ENCODE peak calls at places on chromosome 1, in five cellular contexts. H is HFF-Myc, V is brain microvascular endothelial cell, G is sigmoid colon, X is lung. S is an unnamed sample.

GRCh38 chr1:113391643-113392271 is 1.4 kb downstream of the MAGI3 start:
- DNase-seq in H (no peak), V (no peak), G (no peak), X (no peak), S (no peak)

GRCh38 chr1:119133987-119134386 is 6.5 kb downstream of the WARS2 start:
- DNase-seq in H (no peak), V (peak), G (no peak), X (no peak), S (no peak)

GRCh38 chr1:47533176-47534039 is 95.6 kb downstream of the FOXD2 start:
- DNase-seq in H (peak), V (peak), G (peak), X (no peak), S (peak)

GRCh38 chr1:206420471-206420870 is 49.8 kb upstream of the IKBKE start:
- DNase-seq in H (no peak), V (no peak), G (no peak), X (no peak), S (no peak)

GRCh38 chr1:109248797-109249629 is at the start of gene CELSR2:
- DNase-seq in H (no peak), V (peak), G (peak), X (peak), S (peak)

GRCh38 chr1:45569962-45570581 is 13.8 kb upstream of the NASP start:
- DNase-seq in H (peak), V (peak), G (peak), X (peak), S (peak)

GRCh38 chr1:12309783-12310742 is 80.2 kb downstream of the VPS13D start:
- DNase-seq in H (no peak), V (peak), G (peak), X (peak), S (no peak)

GRCh38 chr1:110348050-110348449 is 8.9 kb downstream of the RBM15 start:
- DNase-seq in H (no peak), V (no peak), G (no peak), X (no peak), S (no peak)

GRCh38 chr1:206557636-206558473 is 50.5 kb downstream of the RASSF5 start:
- DNase-seq in H (no peak), V (no peak), G (no peak), X (peak), S (no peak)

GRCh38 chr1:119714583-119714982 is 2.8 kb downstream of the PHGDH start:
- DNase-seq in H (no peak), V (no peak), G (no peak), X (no peak), S (no peak)

GRCh38 chr1:151610142-151610541 is 1.7 kb upstream of the SNX27 start:
- DNase-seq in H (no peak), V (no peak), G (no peak), X (no peak), S (no peak)

GRCh38 chr1:167661527-167662436 is 31.8 kb downstream of the RCSD1 start:
- DNase-seq in H (peak), V (peak), G (no peak), X (no peak), S (no peak)

GRCh38 chr1:221987860-221988520 is 246.1 kb upstream of the DUSP10 start:
- DNase-seq in H (peak), V (peak), G (no peak), X (no peak), S (no peak)

GRCh38 chr1:54284781-54285563 is 85.0 kb downstream of the MRPL37 start:
- DNase-seq in H (no peak), V (no peak), G (no peak), X (no peak), S (no peak)

GRCh38 chr1:77026126-77026525 is 158.8 kb downstream of the ST6GALNAC5 start:
- DNase-seq in H (no peak), V (no peak), G (no peak), X (no peak), S (no peak)

GRCh38 chr1:11414921-11415538 is 63.9 kb upstream of the DISP3 start:
- DNase-seq in H (no peak), V (no peak), G (no peak), X (no peak), S (no peak)

GRCh38 chr1:76237201-76237600 is 162.7 kb downstream of the ST6GALNAC3 start:
- DNase-seq in H (no peak), V (no peak), G (no peak), X (no peak), S (no peak)

GRCh38 chr1:221200464-221200863 is 321.2 kb downstream of the HLX start:
- DNase-seq in H (no peak), V (no peak), G (no peak), X (no peak), S (no peak)

GRCh38 chr1:152622803-152623202 is at the start of gene LCE3A:
- DNase-seq in H (no peak), V (no peak), G (no peak), X (no peak), S (no peak)

GRCh38 chr1:153658400-153659174 is at the start of gene SNAPIN:
- DNase-seq in H (peak), V (peak), G (peak), X (peak), S (peak)
- TF ChIP-seq CTCF in H (no peak), V (peak), G (no peak), X (no peak), S (no peak)

GRCh38 chr1:70963374-70963773 is 84.2 kb downstream of the PTGER3 start:
- DNase-seq in H (no peak), V (no peak), G (no peak), X (no peak), S (no peak)
- TF ChIP-seq CTCF in H (no peak), V (no peak), G (no peak), X (no peak), S (no peak)

DNA sequence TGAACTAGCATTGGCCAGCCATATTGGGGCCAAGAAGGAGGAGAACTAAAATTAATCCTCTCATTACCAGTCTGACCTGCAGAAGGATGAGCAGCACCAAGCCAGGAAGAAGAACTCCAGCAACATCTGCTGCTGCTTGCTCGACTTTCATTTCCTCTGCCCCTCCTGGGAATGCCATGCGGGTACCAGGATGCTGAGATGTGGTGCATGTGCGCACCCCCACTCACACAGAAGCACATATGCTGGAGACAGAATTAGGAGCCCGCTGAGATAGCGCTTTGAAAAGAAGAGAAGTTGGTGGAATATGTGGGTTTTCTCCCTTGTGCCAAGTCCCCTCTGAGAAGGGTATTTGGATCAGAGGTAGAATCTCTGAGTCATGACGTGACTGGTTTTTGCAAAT is 70.4 kb downstream of the PLXNA2 start:
- DNase-seq in H (no peak), V (no peak), G (no peak), X (no peak), S (no peak)
- TF ChIP-seq CTCF in H (no peak), V (no peak), G (no peak), X (no peak), S (no peak)

GRCh38 chr1:205271745-205272144 is 44.0 kb downstream of the TMCC2 start:
- DNase-seq in H (no peak), V (no peak), G (no peak), X (no peak), S (no peak)

GRCh38 chr1:205270764-205271163 is 43.0 kb downstream of the TMCC2 start:
- DNase-seq in H (no peak), V (peak), G (no peak), X (no peak), S (no peak)

GRCh38 chr1:205272541-205272940 is 44.8 kb downstream of the TMCC2 start:
- DNase-seq in H (no peak), V (no peak), G (no peak), X (no peak), S (no peak)

GRCh38 chr1:205270271-205270670 is 42.5 kb downstream of the TMCC2 start:
- DNase-seq in H (no peak), V (no peak), G (no peak), X (no peak), S (no peak)

DNA sequence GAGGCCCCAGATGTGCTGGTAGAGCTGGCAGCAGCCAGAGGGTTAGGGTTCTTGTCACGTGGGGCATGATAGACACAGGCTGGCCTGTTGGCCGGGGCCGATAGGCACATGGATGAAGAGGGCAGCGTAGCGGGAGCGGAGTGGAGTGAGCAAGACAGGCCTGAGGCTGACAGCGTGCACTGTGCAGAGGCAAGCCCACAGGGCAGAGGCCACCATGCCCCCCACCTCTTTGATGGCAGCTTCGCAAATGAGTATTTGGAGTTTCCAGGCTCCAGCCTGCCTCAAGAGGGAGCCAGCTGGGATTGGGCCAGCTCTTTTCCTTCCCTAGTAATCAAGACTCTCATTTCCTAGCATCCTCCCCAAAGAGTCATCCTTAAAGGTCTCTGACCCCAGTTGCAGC is 43.5 kb downstream of the TMCC2 start:
- DNase-seq in H (no peak), V (no peak), G (no peak), X (no peak), S (no peak)
- TF ChIP-seq CTCF in H (peak), V (peak), G (no peak), X (no peak), S (no peak)

DNA sequence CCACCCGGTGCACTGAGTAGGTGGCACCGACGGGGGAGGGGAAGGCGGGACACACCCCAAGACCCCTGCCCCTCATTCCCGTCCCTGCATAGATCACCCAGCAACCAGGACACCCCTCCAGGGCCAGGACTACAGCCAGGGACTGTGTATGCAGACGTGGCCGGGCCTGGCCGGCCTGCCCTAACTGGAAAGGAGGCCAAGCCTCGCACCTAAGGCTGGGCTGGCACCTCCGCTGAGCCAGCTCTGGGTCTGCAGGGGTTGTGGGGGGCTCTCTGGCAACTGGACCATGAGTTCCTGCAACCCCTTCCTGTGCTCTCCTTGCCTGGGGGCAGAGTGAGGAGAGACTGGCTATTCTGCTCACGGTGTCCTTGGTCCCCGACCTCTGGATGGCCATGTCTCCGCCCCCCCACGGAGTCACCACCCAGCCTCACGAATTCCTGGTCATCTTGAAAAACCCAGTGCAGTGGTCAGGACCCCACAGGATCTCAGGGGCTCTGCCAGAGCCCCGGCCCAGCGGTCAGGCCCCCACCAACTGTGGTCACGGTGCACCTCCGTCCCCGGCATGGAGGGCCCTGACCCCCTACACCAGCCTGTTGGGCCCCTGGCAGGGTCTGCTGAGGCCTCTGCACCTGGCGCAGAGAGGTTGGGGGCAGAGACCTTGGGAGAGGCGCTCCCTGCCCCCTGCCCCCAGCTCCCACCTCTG is 1.1 kb upstream of the FNDC10 start:
- DNase-seq in H (no peak), V (no peak), G (no peak), X (no peak), S (no peak)
- TF ChIP-seq CTCF in H (no peak), V (no peak), G (no peak), X (no peak), S (no peak)

S was measured in mesothelial cell of epicardium.